ENCODE peak calls at places on chromosomes 3 and 15, in six cellular contexts. H is IMR-90, A is transverse colon, W is pancreas, D is esophagus squamous epithelium, O is heart right ventricle. J is an unnamed sample.

GRCh38 chr3:129023909-129024308 is 22.8 kb downstream of the EFCC1 start:
- DNase-seq in O (no peak), H (peak), W (no peak), A (no peak), D (no peak), J (no peak)

GRCh38 chr3:37130984-37131975 is 43.1 kb downstream of the LRRFIP2 start:
- DNase-seq in W (no peak), O (no peak), H (no peak), A (no peak), D (no peak), J (no peak)

GRCh38 chr3:76624128-76624527 is 415.8 kb upstream of the ROBO2 start:
- DNase-seq in D (no peak), O (no peak), A (no peak), H (no peak), W (no peak), J (no peak)

GRCh38 chr3:63763156-63763555 is 55.9 kb upstream of the C3orf49 start:
- DNase-seq in O (no peak), D (no peak), W (no peak), H (no peak), A (no peak), J (peak)

GRCh38 chr3:42122261-42123011 is 31.3 kb downstream of the TRAK1 start:
- DNase-seq in H (no peak), W (no peak), D (no peak), O (no peak), A (no peak), J (no peak)

GRCh38 chr3:130516645-130517512 is at the start of gene COL6A6:
- DNase-seq in W (peak), A (no peak), D (no peak), O (no peak), H (no peak), J (no peak)

GRCh38 chr3:56364665-56365064 is 103.6 kb downstream of the ERC2 start:
- DNase-seq in W (no peak), D (no peak), O (no peak), H (no peak), A (no peak), J (no peak)

GRCh38 chr15:30990451-30991300 is 752 bp downstream of the MTMR10 start:
- DNase-seq in A (peak), W (no peak), O (no peak), D (no peak), H (peak), J (no peak)

GRCh38 chr3:137770821-137771399 is 6.8 kb downstream of the SOX14 start:
- DNase-seq in O (no peak), W (peak), D (no peak), A (no peak), H (no peak), J (no peak)

GRCh38 chr15:95995375-95996168 is 334.9 kb upstream of the NR2F2 start:
- DNase-seq in D (no peak), W (no peak), O (no peak), H (peak), A (no peak), J (no peak)

GRCh38 chr3:133301731-133302130 is 98.1 kb upstream of the BFSP2 start:
- DNase-seq in A (no peak), O (no peak), D (no peak), W (no peak), H (peak), J (no peak)

GRCh38 chr3:105823149-105823866 is 45.5 kb downstream of the CBLB start:
- DNase-seq in H (peak), O (no peak), D (no peak), W (no peak), A (no peak), J (peak)

GRCh38 chr15:99970891-99971330 is 237.7 kb upstream of the LYSMD4 start:
- DNase-seq in H (no peak), D (no peak), W (no peak), A (no peak), O (no peak), J (no peak)

GRCh38 chr3:11312139-11312538 is 39.9 kb downstream of the ATG7 start:
- DNase-seq in H (no peak), A (no peak), O (no peak), D (no peak), W (no peak), J (no peak)

GRCh38 chr3:154571827-154572226 is 141.8 kb upstream of the GPR149 start:
- DNase-seq in O (no peak), W (no peak), D (no peak), H (no peak), A (no peak), J (no peak)

GRCh38 chr3:132352556-132353143 is 35.4 kb downstream of the ACP3 start:
- DNase-seq in A (peak), H (peak), W (no peak), D (no peak), O (peak), J (peak)

DNA sequence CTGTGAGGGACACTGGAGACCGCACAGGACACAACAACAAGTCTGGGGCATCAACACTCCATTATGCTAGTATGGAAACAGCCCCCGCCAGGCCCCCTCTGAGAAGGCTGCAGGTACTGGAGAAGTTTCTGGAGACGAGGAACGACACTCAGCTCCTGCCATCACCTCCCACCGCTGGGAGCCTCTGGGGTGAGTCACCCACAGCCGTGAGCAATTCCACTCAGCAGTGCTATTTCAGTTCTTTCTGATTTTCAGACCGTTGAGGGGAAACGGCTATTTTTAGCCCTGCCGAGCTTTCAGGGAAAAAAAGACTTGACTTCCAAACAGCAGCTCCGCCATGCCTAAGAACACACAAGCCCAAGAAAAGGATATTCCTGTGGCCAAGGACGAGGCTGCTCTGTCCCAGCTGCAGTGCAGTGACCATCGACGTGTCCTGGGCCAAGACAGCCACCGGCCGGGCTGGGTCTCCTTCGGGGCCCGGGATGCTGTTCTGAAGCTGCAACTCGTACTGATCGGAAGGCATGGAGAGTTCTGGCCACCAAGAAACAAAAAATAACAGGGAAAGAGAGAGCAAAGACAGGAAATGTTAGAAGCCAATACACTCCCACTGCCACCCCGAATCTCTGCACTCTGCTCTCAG is 40.8 kb downstream of the NUP210 start:
- DNase-seq in O (peak), W (no peak), D (no peak), A (no peak), H (peak), J (no peak)
- H3K4me3 ChIP-seq in O (no peak), W (no peak), D (no peak), A (no peak), H (no peak), J (no peak)

GRCh38 chr3:50552058-50552435 is 15.5 kb downstream of the C3orf18 start:
- DNase-seq in D (no peak), O (no peak), H (no peak), W (no peak), A (no peak), J (no peak)

GRCh38 chr3:50549226-50549625 is 18.3 kb downstream of the C3orf18 start:
- DNase-seq in D (no peak), A (no peak), H (no peak), O (no peak), W (no peak), J (no peak)

GRCh38 chr3:50552598-50552997 is 14.9 kb downstream of the C3orf18 start:
- DNase-seq in D (no peak), A (no peak), O (no peak), H (no peak), W (no peak), J (no peak)

GRCh38 chr3:50550079-50550736 is 17.3 kb downstream of the C3orf18 start:
- DNase-seq in W (no peak), D (no peak), A (peak), H (peak), O (peak), J (no peak)

GRCh38 chr3:50551293-50552057 is 16.1 kb downstream of the C3orf18 start:
- DNase-seq in D (no peak), H (no peak), A (no peak), W (no peak), O (no peak), J (no peak)
- TF ChIP-seq CTCF in D (no peak), H (no peak), A (no peak), W (no peak), O (no peak), J (no peak)

GRCh38 chr15:39579487-39580116 is 1.3 kb upstream of the THBS1 start:
- DNase-seq in D (no peak), O (peak), H (peak), W (peak), A (peak), J (no peak)
- H3K4me3 ChIP-seq in D (peak), O (peak), H (peak), W (peak), A (no peak), J (peak)

DNA sequence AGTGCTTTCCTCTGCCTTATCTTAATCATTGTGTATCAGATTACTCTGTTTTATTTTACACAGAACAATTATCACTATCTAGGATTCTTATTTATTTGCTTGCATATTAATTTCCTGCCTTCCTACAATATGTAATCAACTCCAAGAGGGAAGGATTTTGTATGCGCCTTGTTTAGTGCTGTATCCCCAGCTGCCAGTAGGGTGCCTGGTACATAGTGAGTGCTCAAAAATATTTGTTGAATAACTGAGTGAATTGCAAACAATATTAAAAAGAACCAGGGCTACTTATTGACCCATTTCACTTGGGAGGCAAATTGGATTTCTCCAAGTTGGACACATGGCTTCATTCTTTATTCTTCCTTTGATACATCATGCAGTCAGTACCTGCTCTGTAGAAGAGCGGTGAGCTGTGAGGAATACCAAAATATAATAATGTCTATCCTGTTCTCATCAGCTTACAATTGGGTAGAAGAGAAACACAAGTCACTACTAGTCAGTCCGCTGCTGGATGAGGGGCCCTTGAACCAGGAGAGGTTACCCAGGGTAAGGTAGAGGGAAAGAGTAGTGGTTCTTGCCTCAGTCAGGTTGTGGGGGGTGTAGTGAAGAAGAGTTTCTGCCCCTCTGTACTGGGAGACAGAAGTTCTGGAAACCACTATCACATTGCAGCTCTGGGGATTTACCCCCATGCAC is 233.9 kb upstream of the ZBTB20 start:
- DNase-seq in W (no peak), O (no peak), H (no peak), D (no peak), A (no peak), J (no peak)
- TF ChIP-seq CTCF in W (no peak), O (no peak), H (no peak), D (no peak), A (no peak), J (no peak)

GRCh38 chr3:100402150-100402706 is 889 bp downstream of the LNP1 start:
- DNase-seq in D (no peak), A (no peak), H (peak), O (no peak), W (no peak), J (peak)

GRCh38 chr3:100399341-100400071 is 1.4 kb downstream of the TOMM70 start:
- DNase-seq in H (no peak), O (no peak), W (no peak), D (no peak), A (no peak), J (no peak)

GRCh38 chr3:100401674-100402036 is 316 bp downstream of the LNP1 start:
- DNase-seq in A (peak), D (no peak), W (peak), O (peak), H (peak), J (peak)

GRCh38 chr3:100400782-100401673 is at the start of the genes LNP1 and TOMM70:
- DNase-seq in H (peak), W (peak), A (peak), O (peak), D (peak), J (peak)

DNA sequence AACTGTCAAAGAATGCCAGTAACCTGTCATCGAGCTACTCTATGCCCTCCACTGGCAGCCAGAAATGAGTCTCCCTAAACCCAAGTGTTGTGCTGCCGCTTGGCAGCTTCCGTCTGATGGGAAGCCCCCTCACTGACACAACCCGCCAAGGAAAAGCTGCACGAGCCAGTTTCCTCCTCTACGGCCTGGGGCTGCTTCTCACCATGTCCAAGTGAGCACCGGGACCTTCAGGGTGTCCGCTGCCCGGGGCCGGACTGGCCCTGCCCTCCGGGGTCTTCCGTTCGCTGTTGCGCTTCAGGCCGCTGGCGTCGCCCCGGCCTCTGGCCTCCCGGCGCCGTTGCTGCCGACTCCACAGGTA is 486 bp downstream of the TOMM70 start:
- DNase-seq in D (no peak), H (peak), O (peak), W (no peak), A (no peak), J (no peak)
- H3K4me3 ChIP-seq in D (peak), H (peak), O (peak), W (peak), A (peak), J (peak)

DNA sequence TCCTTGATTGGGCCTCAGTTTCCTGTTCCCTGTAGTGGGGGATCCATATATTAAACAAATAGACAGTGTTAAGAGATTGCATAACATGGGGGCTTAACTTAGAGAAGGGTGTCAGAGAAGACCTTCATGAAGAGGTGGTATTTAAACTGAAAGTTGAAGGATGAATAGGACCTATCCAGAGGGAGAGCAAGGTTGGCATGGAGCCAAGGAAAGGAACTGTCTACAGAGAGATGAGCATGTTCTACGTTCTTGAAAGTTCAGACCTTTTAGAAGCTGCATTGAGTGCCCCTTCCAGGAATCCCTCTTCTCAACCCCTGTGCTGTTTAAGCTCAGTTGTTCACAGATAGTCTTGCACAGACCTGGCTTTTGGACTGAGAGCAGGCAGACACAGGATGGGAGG is 2.4 kb downstream of the HTD2 start:
- DNase-seq in H (peak), D (no peak), A (no peak), O (peak), W (no peak), J (no peak)
- TF ChIP-seq CTCF in H (no peak), D (no peak), A (no peak), O (no peak), W (no peak), J (no peak)